ENCODE peak calls at places on chromosome 19, in four cellular contexts. W is K562, I is GM12878, B is A549. Q is an unnamed sample.

GRCh38 chr19:13102666-13103584 is at the start of gene LYL1:
- DNase-seq in W (peak), I (no peak), B (no peak), Q (peak)

GRCh38 chr19:20273951-20274578 is 107.1 kb downstream of the ZNF486 start:
- DNase-seq in W (no peak), I (no peak), B (no peak), Q (no peak)

GRCh38 chr19:29678484-29679106 is 13.3 kb downstream of the PLEKHF1 start:
- DNase-seq in W (no peak), I (no peak), B (no peak), Q (peak)

GRCh38 chr19:52734340-52734892 is 428 bp downstream of the ZNF611 start:
- DNase-seq in W (peak), I (no peak), B (no peak), Q (no peak)

GRCh38 chr19:58439576-58440554 is at the start of gene ZNF132:
- DNase-seq in W (no peak), I (peak), B (peak), Q (no peak)

GRCh38 chr19:29811125-29812079 is at the start of gene CCNE1:
- DNase-seq in W (peak), I (no peak), B (peak), Q (peak)

GRCh38 chr19:56273563-56274117 is 1.1 kb downstream of the EDDM13 start:
- DNase-seq in W (no peak), I (no peak), B (no peak), Q (no peak)

GRCh38 chr19:56838930-56839664 is 1.4 kb downstream of the PEG3 start:
- DNase-seq in W (no peak), I (no peak), B (no peak), Q (peak)

GRCh38 chr19:8641908-8642547 is 11.6 kb downstream of the NFILZ start:
- DNase-seq in W (peak), I (no peak), B (peak), Q (peak)

GRCh38 chr19:58538257-58539168 is 5.4 kb upstream of the TRIM28 start:
- DNase-seq in W (no peak), I (no peak), B (no peak), Q (no peak)

GRCh38 chr19:10450853-10451609 is 30.7 kb downstream of the PDE4A start:
- DNase-seq in W (peak), I (no peak), B (peak), Q (no peak)

GRCh38 chr19:46115396-46116109 is 8.9 kb downstream of the IGFL3 start:
- DNase-seq in W (no peak), I (peak), B (peak), Q (no peak)

GRCh38 chr19:44576843-44577565 is 36.4 kb upstream of the IGSF23 start:
- DNase-seq in W (peak), I (no peak), B (peak), Q (peak)

GRCh38 chr19:29547981-29548380 is 22.2 kb downstream of the VSTM2B start:
- DNase-seq in W (no peak), I (no peak), B (no peak), Q (no peak)

GRCh38 chr19:14370169-14370998 is 10.9 kb upstream of the ADGRE5 start:
- DNase-seq in W (no peak), I (no peak), B (no peak), Q (no peak)

GRCh38 chr19:42293539-42293938 is 8.4 kb upstream of the PRR19 start:
- DNase-seq in W (no peak), I (no peak), B (no peak), Q (no peak)

GRCh38 chr19:42293966-42294365 is 8.0 kb upstream of the PRR19 start:
- DNase-seq in W (no peak), I (no peak), B (no peak), Q (no peak)

GRCh38 chr19:42292042-42292960 is 9.6 kb upstream of the PRR19 start:
- DNase-seq in W (no peak), I (no peak), B (no peak), Q (no peak)

GRCh38 chr19:42291437-42291815 is 10.5 kb upstream of the PRR19 start:
- DNase-seq in W (no peak), I (no peak), B (no peak), Q (no peak)

DNA sequence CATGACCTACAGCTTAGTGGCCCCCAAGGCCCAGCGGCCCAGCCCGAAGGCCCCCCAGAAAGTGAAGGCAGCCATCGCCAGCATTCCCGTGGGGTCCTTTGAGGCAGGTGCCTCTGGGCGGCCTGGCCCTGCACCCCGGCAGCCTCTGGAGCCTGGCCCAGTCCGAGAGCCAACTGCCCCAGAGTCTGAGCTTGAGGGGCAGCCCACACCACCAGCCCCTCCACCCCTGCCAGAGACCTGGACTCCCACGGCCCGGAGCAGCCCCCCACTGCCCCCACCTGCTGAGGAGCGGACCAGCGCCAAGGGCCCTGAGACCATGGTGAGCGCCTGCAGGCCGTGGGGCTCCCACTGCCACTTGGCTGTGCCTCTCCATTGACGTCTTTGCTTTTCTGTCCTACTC is 9.0 kb upstream of the PRR19 start:
- DNase-seq in W (no peak), I (no peak), B (no peak), Q (no peak)
- TF ChIP-seq USF2 in W (no peak), I (no peak), B (no peak), Q (no peak)

DNA sequence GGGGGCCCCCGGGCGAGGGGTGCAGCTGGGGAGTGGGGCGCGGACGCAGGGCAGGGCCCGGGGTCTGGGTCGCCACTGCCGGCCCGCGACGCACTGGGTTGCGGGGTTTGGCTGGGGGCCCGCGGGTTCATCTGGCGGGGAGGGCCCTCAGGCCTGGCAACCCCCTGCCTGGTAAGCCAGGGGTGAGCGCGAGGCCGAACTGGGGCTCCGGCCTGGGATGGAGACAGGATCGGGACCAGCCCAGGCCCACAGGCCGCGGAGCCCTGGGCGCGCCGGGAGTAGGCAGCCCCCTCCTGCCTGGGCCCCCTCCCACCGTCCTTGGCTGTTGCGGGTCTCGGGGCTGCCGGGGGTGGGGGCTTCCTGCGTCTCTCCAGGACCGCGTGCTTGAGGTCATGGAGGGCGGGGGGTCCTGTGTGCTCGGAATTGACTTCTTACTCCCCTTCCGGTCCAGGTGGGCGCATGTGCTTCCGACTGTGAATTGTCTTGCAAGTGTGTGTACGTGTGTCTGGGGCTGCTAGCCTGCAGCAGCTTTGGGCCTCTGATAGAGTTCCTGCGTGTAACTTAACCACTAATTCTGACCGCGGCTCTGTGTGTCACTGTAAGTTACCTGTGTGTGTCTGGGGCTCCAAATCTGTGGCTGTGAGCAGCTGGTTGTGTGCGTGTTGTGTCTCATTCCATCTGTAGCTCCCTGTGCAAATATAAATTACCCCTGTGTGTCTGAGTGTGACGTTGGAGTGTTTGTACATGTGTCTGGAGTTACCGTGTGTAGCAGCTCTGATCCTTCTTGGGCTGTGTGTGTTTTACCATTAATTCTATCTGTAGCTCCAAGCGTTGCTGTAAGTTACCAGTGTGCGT is 751 bp downstream of the GRAMD1A start:
- DNase-seq in W (peak), I (no peak), B (peak), Q (peak)
- TF ChIP-seq MYC in W (peak), I (peak), B (peak), Q (peak)

GRCh38 chr19:35509018-35509652 is 4.3 kb downstream of the DMKN start:
- DNase-seq in W (no peak), I (peak), B (no peak), Q (peak)
- TF ChIP-seq REST in W (no peak), I (no peak), B (no peak), Q (no peak)

GRCh38 chr19:11767633-11768133 is 883 bp downstream of the ZNF441 start:
- DNase-seq in W (peak), I (peak), B (no peak), Q (peak)
- TF ChIP-seq USF2 in W (no peak), I (no peak), B (no peak), Q (no peak)

GRCh38 chr19:33274663-33275558 is 27.4 kb downstream of the CEBPA start:
- DNase-seq in W (no peak), I (no peak), B (no peak), Q (no peak)

GRCh38 chr19:33275559-33275932 is 26.8 kb downstream of the CEBPA start:
- DNase-seq in W (no peak), I (no peak), B (no peak), Q (no peak)

GRCh38 chr19:33275933-33276619 is 26.3 kb downstream of the CEBPA start:
- DNase-seq in W (no peak), I (no peak), B (no peak), Q (peak)

GRCh38 chr19:33273065-33273736 is 29.1 kb downstream of the CEBPA start:
- DNase-seq in W (no peak), I (no peak), B (no peak), Q (no peak)

GRCh38 chr19:33273881-33274662 is 28.3 kb downstream of the CEBPA start:
- DNase-seq in W (no peak), I (no peak), B (no peak), Q (peak)
- TF ChIP-seq MYC in W (no peak), I (no peak), B (no peak), Q (peak)

DNA sequence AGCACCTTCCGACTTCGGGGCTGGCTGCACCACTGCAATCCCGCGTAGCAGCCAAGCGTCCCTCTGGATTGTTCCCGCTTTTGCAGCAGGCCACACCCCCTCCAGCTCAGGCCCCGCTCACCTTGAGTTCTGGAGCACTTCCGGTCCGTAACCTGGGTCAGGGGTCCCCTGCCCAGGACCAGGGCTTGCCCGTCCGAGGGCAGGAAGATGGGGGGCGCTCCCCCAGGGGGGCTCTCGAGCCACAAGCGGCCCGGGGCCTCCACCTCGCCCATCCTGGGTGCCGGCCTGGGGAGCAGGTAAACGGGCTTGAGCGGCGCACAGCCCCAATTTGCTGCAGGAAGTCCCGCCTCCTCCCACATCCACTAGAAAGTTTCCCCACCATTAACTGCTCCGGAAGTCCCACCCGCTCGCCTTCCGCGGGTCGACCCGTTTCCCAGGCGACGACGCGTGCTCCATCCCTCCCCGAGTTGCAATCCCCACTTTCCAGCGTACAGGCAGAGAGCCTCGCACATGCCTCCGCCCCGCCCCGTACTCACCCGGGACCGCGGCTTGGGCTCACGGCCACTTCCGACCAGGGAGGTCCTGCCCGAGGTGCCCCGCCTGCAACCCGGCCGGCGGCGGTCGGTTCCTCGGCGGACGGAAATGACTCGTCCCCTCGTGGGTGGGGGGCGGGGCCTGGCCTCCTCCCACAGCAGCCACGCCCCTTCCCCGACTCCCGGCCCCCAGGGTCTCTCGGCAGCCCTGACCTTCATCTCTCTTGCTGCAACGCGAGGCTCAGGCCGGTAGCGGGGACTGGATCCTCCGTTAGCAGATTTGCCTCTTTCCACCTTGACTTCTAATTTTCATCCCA is at the start of gene PNKP:
- DNase-seq in W (peak), I (no peak), B (peak), Q (peak)
- TF ChIP-seq REST in W (no peak), I (no peak), B (no peak), Q (no peak)

DNA sequence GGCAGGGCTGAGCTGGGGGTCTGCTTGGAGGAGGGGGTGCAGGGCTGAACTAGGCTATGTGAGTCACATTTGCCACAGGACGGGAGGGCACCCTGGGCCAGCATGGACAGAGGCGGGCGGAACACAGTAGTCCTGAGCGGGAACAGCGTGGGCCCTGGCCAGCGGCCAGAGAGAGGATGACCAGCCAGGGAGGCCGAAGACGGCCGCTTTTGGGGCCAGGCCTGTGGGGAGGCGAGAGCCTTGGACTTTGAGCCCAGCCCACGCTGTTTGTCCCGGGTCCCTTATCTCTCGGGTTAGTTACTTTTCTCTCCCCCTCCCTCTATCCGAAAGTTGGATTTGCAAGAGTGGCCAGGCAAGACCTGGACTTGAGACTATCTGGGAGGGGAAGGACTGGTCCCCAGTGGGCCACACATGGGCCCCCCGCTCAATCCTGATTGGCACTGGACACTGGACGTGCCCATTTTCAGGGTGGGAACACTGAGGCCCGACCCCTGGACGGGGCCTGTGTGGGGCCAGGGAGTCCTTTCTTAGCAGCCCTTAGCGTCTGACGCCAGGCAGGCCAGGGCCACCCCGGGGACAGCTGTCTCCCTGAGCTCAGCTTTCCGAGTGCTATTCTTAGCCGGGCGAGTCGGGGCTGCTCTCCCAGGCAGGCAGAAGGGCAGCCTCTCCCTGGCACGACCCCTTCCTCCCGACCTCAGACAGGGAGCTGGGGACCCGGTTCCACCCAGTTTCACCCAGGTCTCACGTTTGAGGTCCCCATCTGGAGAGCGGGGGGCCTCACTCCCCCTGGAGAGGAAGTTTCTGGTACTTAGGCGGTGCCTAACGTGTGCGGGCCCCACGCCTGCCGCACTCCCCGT is 833 bp downstream of the GAMT start:
- DNase-seq in W (peak), I (no peak), B (no peak), Q (peak)
- TF ChIP-seq USF2 in W (no peak), I (no peak), B (no peak), Q (no peak)

DNA sequence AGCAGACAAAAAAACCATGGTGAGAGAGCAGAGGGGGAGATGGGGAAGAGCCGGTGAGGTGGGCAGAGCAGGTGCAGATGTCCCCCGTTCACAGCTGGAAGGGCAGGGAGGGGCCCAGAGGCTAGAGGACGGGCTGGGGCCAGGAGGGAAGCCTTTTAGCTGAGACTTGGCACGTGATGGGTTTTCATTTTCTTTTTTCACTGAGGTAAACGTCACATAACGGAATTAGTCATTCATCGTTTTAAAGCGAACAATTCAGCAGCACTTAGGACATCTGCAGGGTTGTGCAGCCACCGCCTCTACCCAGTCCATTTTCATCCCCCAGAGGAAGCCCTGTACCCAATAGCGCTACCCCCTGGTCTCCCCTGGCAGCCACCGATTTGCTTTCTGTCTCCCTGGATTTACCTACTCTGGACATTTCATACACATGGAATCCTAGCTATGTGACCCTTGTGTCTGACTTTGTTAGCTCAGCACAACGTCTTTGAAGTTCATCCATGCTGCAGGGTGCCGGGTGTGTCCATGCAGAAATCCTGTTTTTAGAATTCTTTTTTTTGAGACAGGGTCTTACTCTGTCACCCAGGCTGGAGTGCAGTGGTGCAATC is 16.0 kb upstream of the EMC10 start:
- DNase-seq in W (no peak), I (peak), B (peak), Q (peak)
- TF ChIP-seq MYC in W (no peak), I (no peak), B (no peak), Q (no peak)